ENCODE peak calls at places on chromosome 17, in five cellular contexts. One of them, this sample, is unnamed.

GRCh38 chr17:62876664-62877411 is 68.7 kb upstream of the MARCHF10 start:
- DNase-seq in GM12891: no peak
- DNase-seq in breast epithelium: no peak
- DNase-seq in Peyer's patch: no peak
- DNase-seq in A549: no peak
- DNase-seq in this sample: no peak

GRCh38 chr17:80512233-80512632 is 32.4 kb upstream of the RPTOR start:
- DNase-seq in GM12891: no peak
- DNase-seq in Peyer's patch: no peak
- DNase-seq in breast epithelium: no peak
- DNase-seq in A549: peak
- DNase-seq in this sample: peak

GRCh38 chr17:78120971-78121800 is 7.4 kb downstream of the TMC6 start:
- DNase-seq in Peyer's patch: no peak
- DNase-seq in breast epithelium: no peak
- DNase-seq in GM12891: no peak
- DNase-seq in A549: no peak
- DNase-seq in this sample: no peak

GRCh38 chr17:44906010-44906646 is 6.9 kb upstream of the EFTUD2 start:
- DNase-seq in A549: peak
- DNase-seq in GM12891: no peak
- DNase-seq in Peyer's patch: no peak
- DNase-seq in breast epithelium: no peak
- DNase-seq in this sample: peak

GRCh38 chr17:72264682-72265405 is 144.0 kb downstream of the SOX9 start:
- DNase-seq in Peyer's patch: no peak
- DNase-seq in breast epithelium: no peak
- DNase-seq in GM12891: no peak
- DNase-seq in A549: no peak
- DNase-seq in this sample: no peak

GRCh38 chr17:4548061-4548461 is 7.1 kb downstream of the MYBBP1A start:
- DNase-seq in GM12891: no peak
- DNase-seq in Peyer's patch: no peak
- DNase-seq in A549: no peak
- DNase-seq in breast epithelium: no peak
- DNase-seq in this sample: no peak

GRCh38 chr17:48639136-48639535 is 13.0 kb upstream of the HOXB9 start:
- DNase-seq in breast epithelium: no peak
- DNase-seq in A549: peak
- DNase-seq in GM12891: no peak
- DNase-seq in Peyer's patch: peak
- DNase-seq in this sample: no peak

GRCh38 chr17:71519285-71519684 is 601.5 kb upstream of the SOX9 start:
- DNase-seq in A549: no peak
- DNase-seq in GM12891: no peak
- DNase-seq in Peyer's patch: no peak
- DNase-seq in breast epithelium: no peak
- DNase-seq in this sample: no peak

GRCh38 chr17:64281962-64282752 is 19.1 kb upstream of the TEX2 start:
- DNase-seq in breast epithelium: peak
- DNase-seq in GM12891: peak
- DNase-seq in A549: peak
- DNase-seq in Peyer's patch: no peak
- DNase-seq in this sample: peak

GRCh38 chr17:63095879-63096278 is 129.8 kb downstream of the TANC2 start:
- DNase-seq in Peyer's patch: no peak
- DNase-seq in breast epithelium: no peak
- DNase-seq in A549: no peak
- DNase-seq in GM12891: no peak
- DNase-seq in this sample: no peak

GRCh38 chr17:82589851-82590180 is 58.4 kb downstream of the WDR45B start:
- DNase-seq in GM12891: no peak
- DNase-seq in breast epithelium: no peak
- DNase-seq in A549: no peak
- DNase-seq in Peyer's patch: no peak
- DNase-seq in this sample: no peak

GRCh38 chr17:81814748-81815645 is 11.0 kb downstream of the GCGR start:
- DNase-seq in A549: no peak
- DNase-seq in Peyer's patch: no peak
- DNase-seq in breast epithelium: no peak
- DNase-seq in GM12891: no peak
- DNase-seq in this sample: no peak

GRCh38 chr17:21239680-21240374 is 13.4 kb downstream of the NATD1 start:
- DNase-seq in Peyer's patch: no peak
- DNase-seq in breast epithelium: no peak
- DNase-seq in GM12891: peak
- DNase-seq in A549: peak
- DNase-seq in this sample: no peak

GRCh38 chr17:19004601-19005441 is at the start of gene FAM83G:
- DNase-seq in breast epithelium: peak
- DNase-seq in A549: peak
- DNase-seq in Peyer's patch: peak
- DNase-seq in GM12891: peak
- DNase-seq in this sample: peak
- TF ChIP-seq POLR2A in breast epithelium: no peak
- TF ChIP-seq POLR2A in A549: peak
- TF ChIP-seq POLR2A in Peyer's patch: peak
- TF ChIP-seq POLR2A in GM12891: peak
- TF ChIP-seq POLR2A in this sample: no peak

GRCh38 chr17:28743243-28744103 is at the start of gene TRAF4:
- DNase-seq in GM12891: peak
- DNase-seq in Peyer's patch: peak
- DNase-seq in A549: peak
- DNase-seq in breast epithelium: peak
- DNase-seq in this sample: peak
- TF ChIP-seq POLR2A in GM12891: peak
- TF ChIP-seq POLR2A in Peyer's patch: peak
- TF ChIP-seq POLR2A in A549: peak
- TF ChIP-seq POLR2A in breast epithelium: peak
- TF ChIP-seq POLR2A in this sample: peak

GRCh38 chr17:36947922-36948716 is 635 bp upstream of the AATF start:
- DNase-seq in GM12891: no peak
- DNase-seq in breast epithelium: no peak
- DNase-seq in A549: peak
- DNase-seq in Peyer's patch: no peak
- DNase-seq in this sample: peak

GRCh38 chr17:36950027-36950426 is 1.3 kb downstream of the AATF start:
- DNase-seq in Peyer's patch: no peak
- DNase-seq in GM12891: no peak
- DNase-seq in breast epithelium: no peak
- DNase-seq in A549: no peak
- DNase-seq in this sample: no peak

GRCh38 chr17:36946726-36947091 is 2.0 kb upstream of the AATF start:
- DNase-seq in Peyer's patch: no peak
- DNase-seq in GM12891: no peak
- DNase-seq in A549: no peak
- DNase-seq in breast epithelium: no peak
- DNase-seq in this sample: no peak

GRCh38 chr17:36949461-36949927 is 740 bp downstream of the AATF start:
- DNase-seq in Peyer's patch: no peak
- DNase-seq in breast epithelium: no peak
- DNase-seq in GM12891: no peak
- DNase-seq in A549: no peak
- DNase-seq in this sample: no peak

DNA sequence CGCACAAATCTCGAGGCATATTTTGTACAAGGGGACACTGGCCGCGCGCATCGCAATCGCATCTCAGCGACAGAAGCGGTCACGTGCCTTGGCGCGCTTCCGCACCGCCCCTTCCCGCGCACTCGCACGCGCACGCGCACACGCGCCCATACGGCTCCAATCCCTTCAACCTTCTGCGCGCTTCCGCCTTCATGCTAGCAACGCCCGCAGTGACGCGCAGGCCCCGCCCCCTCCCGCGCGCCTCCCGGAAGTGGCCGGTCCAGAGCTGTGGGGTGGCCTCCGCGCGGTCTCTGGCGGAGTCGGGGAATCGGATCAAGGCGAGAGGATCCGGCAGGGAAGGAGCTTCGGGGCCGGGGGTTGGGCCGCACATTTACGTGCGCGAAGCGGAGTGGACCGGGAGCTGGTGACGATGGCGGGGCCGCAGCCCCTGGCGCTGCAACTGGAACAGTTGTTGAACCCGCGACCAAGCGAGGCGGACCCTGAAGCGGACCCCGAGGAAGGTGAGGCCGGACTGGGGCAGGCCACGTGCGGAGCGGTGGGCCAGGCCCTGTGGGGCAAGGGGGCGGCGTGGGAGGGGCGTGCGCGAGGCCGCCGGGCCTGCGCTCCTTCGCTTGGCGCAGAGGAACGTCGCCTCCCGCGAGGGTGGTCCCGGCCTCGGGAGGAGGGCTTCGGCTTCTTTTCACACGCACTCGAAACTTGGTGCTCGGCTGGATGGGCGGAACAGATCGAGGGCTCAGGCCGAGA is at the start of gene AATF:
- DNase-seq in breast epithelium: peak
- DNase-seq in Peyer's patch: peak
- DNase-seq in GM12891: peak
- DNase-seq in A549: peak
- DNase-seq in this sample: peak
- TF ChIP-seq POLR2A in breast epithelium: peak
- TF ChIP-seq POLR2A in Peyer's patch: peak
- TF ChIP-seq POLR2A in GM12891: peak
- TF ChIP-seq POLR2A in A549: peak
- TF ChIP-seq POLR2A in this sample: peak

GRCh38 chr17:37086329-37086728 is 137.6 kb downstream of the AATF start:
- DNase-seq in Peyer's patch: no peak
- DNase-seq in A549: no peak
- DNase-seq in GM12891: no peak
- DNase-seq in breast epithelium: no peak
- DNase-seq in this sample: no peak
- TF ChIP-seq POLR2A in Peyer's patch: no peak
- TF ChIP-seq POLR2A in A549: no peak
- TF ChIP-seq POLR2A in GM12891: no peak
- TF ChIP-seq POLR2A in breast epithelium: no peak
- TF ChIP-seq POLR2A in this sample: no peak

GRCh38 chr17:76585048-76585648 is 512 bp downstream of the ST6GALNAC2 start:
- DNase-seq in GM12891: no peak
- DNase-seq in A549: no peak
- DNase-seq in Peyer's patch: peak
- DNase-seq in breast epithelium: no peak
- DNase-seq in this sample: no peak

GRCh38 chr17:76584427-76585047 is 1.1 kb downstream of the ST6GALNAC2 start:
- DNase-seq in Peyer's patch: no peak
- DNase-seq in breast epithelium: no peak
- DNase-seq in A549: no peak
- DNase-seq in GM12891: no peak
- DNase-seq in this sample: no peak

GRCh38 chr17:76588182-76588581 is 2.5 kb upstream of the ST6GALNAC2 start:
- DNase-seq in Peyer's patch: no peak
- DNase-seq in GM12891: no peak
- DNase-seq in breast epithelium: no peak
- DNase-seq in A549: no peak
- DNase-seq in this sample: no peak

GRCh38 chr17:76586741-76587487 is 1.3 kb upstream of the ST6GALNAC2 start:
- DNase-seq in GM12891: no peak
- DNase-seq in A549: no peak
- DNase-seq in breast epithelium: no peak
- DNase-seq in Peyer's patch: no peak
- DNase-seq in this sample: no peak

DNA sequence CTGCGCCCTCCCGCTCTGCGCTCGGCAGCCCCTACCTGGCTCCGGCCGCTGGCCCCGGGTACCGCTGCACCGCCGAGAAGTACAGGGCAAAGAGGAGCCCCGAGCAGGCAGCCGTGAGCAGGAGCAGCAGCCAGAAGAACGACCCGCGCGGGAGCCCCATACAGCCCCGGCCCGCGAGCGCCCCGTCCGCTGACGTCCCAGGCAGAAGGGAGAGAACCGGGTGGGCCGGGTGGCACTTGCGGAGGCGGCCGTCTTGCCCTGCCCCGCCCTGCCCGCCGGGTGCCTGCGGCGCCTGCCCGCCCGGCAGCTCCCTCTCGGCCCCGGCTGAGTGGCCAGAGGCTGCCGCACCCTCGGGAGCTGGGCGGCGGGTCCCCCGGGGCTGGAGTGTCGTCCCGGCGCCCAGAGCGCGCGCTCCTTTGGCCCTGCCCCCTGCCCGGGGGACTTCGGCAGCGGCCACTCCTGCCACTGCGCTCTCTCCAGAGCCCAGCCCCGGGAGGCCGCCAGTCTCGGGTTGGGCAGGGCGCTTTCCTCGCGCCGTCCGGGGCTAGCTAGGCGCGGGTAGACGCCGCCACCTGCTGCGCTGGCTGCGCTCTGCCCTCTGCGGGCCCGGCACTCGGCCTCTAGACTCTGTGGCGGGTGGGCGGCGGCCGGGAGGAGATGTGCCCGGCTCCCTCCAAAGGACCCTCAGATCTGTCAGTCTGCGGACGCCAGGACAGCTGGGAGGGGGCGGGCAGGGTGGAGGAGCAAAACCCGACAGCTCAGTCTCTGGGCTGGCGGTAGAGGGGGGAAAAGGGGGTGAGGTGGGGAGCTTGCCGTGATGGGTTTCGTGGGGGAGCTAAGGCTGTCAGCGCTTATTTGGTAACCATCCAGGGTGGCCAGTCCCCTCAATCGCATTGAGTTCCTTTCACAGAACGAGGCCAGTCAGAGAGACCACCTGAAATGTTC is at the start of gene ST6GALNAC2:
- DNase-seq in A549: peak
- DNase-seq in Peyer's patch: peak
- DNase-seq in GM12891: no peak
- DNase-seq in breast epithelium: peak
- DNase-seq in this sample: peak
- TF ChIP-seq POLR2A in A549: no peak
- TF ChIP-seq POLR2A in Peyer's patch: no peak
- TF ChIP-seq POLR2A in GM12891: no peak
- TF ChIP-seq POLR2A in breast epithelium: no peak
- TF ChIP-seq POLR2A in this sample: peak